ENCODE peak calls at places on chromosomes 3 and 15, in six cellular contexts. One of them, this sample, is unnamed.

GRCh38 chr3:64251019-64251418 is 25.8 kb upstream of the PRICKLE2 start:
- DNase-seq in fibroblast of gingiva: no peak
- DNase-seq in endodermal cell: no peak
- DNase-seq in NCI-H2081 treated with DMSO at 0.1 percent for 48 hours: no peak
- DNase-seq in GM12891: no peak
- DNase-seq in stomach: no peak
- DNase-seq in this sample: no peak

GRCh38 chr15:95734422-95735316 is 595.8 kb upstream of the NR2F2 start:
- DNase-seq in fibroblast of gingiva: no peak
- DNase-seq in endodermal cell: no peak
- DNase-seq in NCI-H2081 treated with DMSO at 0.1 percent for 48 hours: no peak
- DNase-seq in GM12891: no peak
- DNase-seq in stomach: no peak
- DNase-seq in this sample: peak

GRCh38 chr15:82768414-82769081 is 37.3 kb downstream of the FSD2 start:
- DNase-seq in fibroblast of gingiva: peak
- DNase-seq in endodermal cell: no peak
- DNase-seq in NCI-H2081 treated with DMSO at 0.1 percent for 48 hours: no peak
- DNase-seq in GM12891: no peak
- DNase-seq in stomach: no peak
- DNase-seq in this sample: no peak

GRCh38 chr3:42314411-42314810 is 48.4 kb upstream of the CCK start:
- DNase-seq in fibroblast of gingiva: no peak
- DNase-seq in endodermal cell: no peak
- DNase-seq in NCI-H2081 treated with DMSO at 0.1 percent for 48 hours: no peak
- DNase-seq in GM12891: no peak
- DNase-seq in stomach: no peak
- DNase-seq in this sample: no peak

GRCh38 chr3:193861036-193861435 is 268.0 kb downstream of the OPA1 start:
- DNase-seq in fibroblast of gingiva: no peak
- DNase-seq in endodermal cell: no peak
- DNase-seq in NCI-H2081 treated with DMSO at 0.1 percent for 48 hours: no peak
- DNase-seq in GM12891: no peak
- DNase-seq in stomach: no peak
- DNase-seq in this sample: no peak

GRCh38 chr15:31537770-31538592 is 211.3 kb downstream of the KLF13 start:
- DNase-seq in fibroblast of gingiva: no peak
- DNase-seq in endodermal cell: no peak
- DNase-seq in NCI-H2081 treated with DMSO at 0.1 percent for 48 hours: no peak
- DNase-seq in GM12891: no peak
- DNase-seq in stomach: no peak
- DNase-seq in this sample: no peak

GRCh38 chr3:73707772-73708171 is 83.0 kb upstream of the PDZRN3 start:
- DNase-seq in fibroblast of gingiva: peak
- DNase-seq in endodermal cell: no peak
- DNase-seq in NCI-H2081 treated with DMSO at 0.1 percent for 48 hours: no peak
- DNase-seq in GM12891: no peak
- DNase-seq in stomach: no peak
- DNase-seq in this sample: no peak

GRCh38 chr3:31356941-31357340 is 175.8 kb upstream of the STT3B start:
- DNase-seq in fibroblast of gingiva: peak
- DNase-seq in endodermal cell: peak
- DNase-seq in NCI-H2081 treated with DMSO at 0.1 percent for 48 hours: no peak
- DNase-seq in GM12891: no peak
- DNase-seq in stomach: no peak
- DNase-seq in this sample: no peak

GRCh38 chr3:123143669-123144411 is 57.9 kb upstream of the SEC22A start:
- DNase-seq in fibroblast of gingiva: no peak
- DNase-seq in endodermal cell: peak
- DNase-seq in NCI-H2081 treated with DMSO at 0.1 percent for 48 hours: peak
- DNase-seq in GM12891: no peak
- DNase-seq in stomach: no peak
- DNase-seq in this sample: no peak

GRCh38 chr15:75738647-75739325 is 26.1 kb upstream of the CSPG4 start:
- DNase-seq in fibroblast of gingiva: peak
- DNase-seq in endodermal cell: peak
- DNase-seq in NCI-H2081 treated with DMSO at 0.1 percent for 48 hours: peak
- DNase-seq in GM12891: peak
- DNase-seq in stomach: peak
- DNase-seq in this sample: peak

GRCh38 chr3:141797167-141797773 is 34.1 kb downstream of the GRK7 start:
- DNase-seq in fibroblast of gingiva: no peak
- DNase-seq in endodermal cell: peak
- DNase-seq in NCI-H2081 treated with DMSO at 0.1 percent for 48 hours: no peak
- DNase-seq in GM12891: peak
- DNase-seq in stomach: peak
- DNase-seq in this sample: peak

GRCh38 chr15:68576253-68577236 is 2.2 kb upstream of the CORO2B start:
- DNase-seq in fibroblast of gingiva: no peak
- DNase-seq in endodermal cell: no peak
- DNase-seq in NCI-H2081 treated with DMSO at 0.1 percent for 48 hours: no peak
- DNase-seq in GM12891: no peak
- DNase-seq in stomach: no peak
- DNase-seq in this sample: no peak

This sample was measured in DMS153.